ENCODE peak calls at places on chromosome 17, in seven cellular contexts. One of them, this sample, is unnamed.

GRCh38 chr17:27549251-27549919 is 81.6 kb upstream of the LGALS9 start:
- DNase-seq in RWPE2: no peak
- DNase-seq in keratinocyte: no peak
- DNase-seq in thoracic aorta: no peak
- DNase-seq in HFFc6: no peak
- DNase-seq in left ventricle myocardium inferior: peak; percentile 60
- DNase-seq in neural progenitor cell: no peak
- DNase-seq in this sample: no peak

GRCh38 chr17:72381597-72382397 is 261.0 kb downstream of the SOX9 start:
- DNase-seq in neural progenitor cell: peak; percentile 52
- DNase-seq in keratinocyte: no peak
- DNase-seq in left ventricle myocardium inferior: no peak
- DNase-seq in thoracic aorta: no peak
- DNase-seq in RWPE2: no peak
- DNase-seq in HFFc6: no peak
- DNase-seq in this sample: no peak

GRCh38 chr17:80441133-80441578 is 26.2 kb downstream of the ENDOV start:
- DNase-seq in left ventricle myocardium inferior: peak; percentile 34
- DNase-seq in RWPE2: no peak
- DNase-seq in neural progenitor cell: peak; percentile 92
- DNase-seq in keratinocyte: no peak
- DNase-seq in thoracic aorta: no peak
- DNase-seq in HFFc6: no peak
- DNase-seq in this sample: no peak

GRCh38 chr17:38464251-38464722 is 36.0 kb downstream of the ARHGAP23 start:
- DNase-seq in neural progenitor cell: no peak
- DNase-seq in thoracic aorta: peak; percentile 55
- DNase-seq in keratinocyte: no peak
- DNase-seq in HFFc6: no peak
- DNase-seq in RWPE2: no peak
- DNase-seq in left ventricle myocardium inferior: peak; percentile 68
- DNase-seq in this sample: no peak

GRCh38 chr17:37818689-37819088 is 73.8 kb upstream of the HNF1B start:
- DNase-seq in RWPE2: peak; percentile 79
- DNase-seq in keratinocyte: peak; percentile 72
- DNase-seq in neural progenitor cell: no peak
- DNase-seq in thoracic aorta: no peak
- DNase-seq in HFFc6: no peak
- DNase-seq in left ventricle myocardium inferior: no peak
- DNase-seq in this sample: no peak

GRCh38 chr17:80270836-80271235 is 10.2 kb downstream of the RNF213 start:
- DNase-seq in RWPE2: no peak
- DNase-seq in neural progenitor cell: peak; percentile 84
- DNase-seq in left ventricle myocardium inferior: no peak
- DNase-seq in thoracic aorta: no peak
- DNase-seq in HFFc6: peak; percentile 16
- DNase-seq in keratinocyte: no peak
- DNase-seq in this sample: no peak

GRCh38 chr17:10126554-10127493 is 71.6 kb downstream of the GAS7 start:
- DNase-seq in thoracic aorta: no peak
- DNase-seq in keratinocyte: no peak
- DNase-seq in neural progenitor cell: peak; percentile 19
- DNase-seq in HFFc6: peak; percentile 48
- DNase-seq in RWPE2: no peak
- DNase-seq in left ventricle myocardium inferior: no peak
- DNase-seq in this sample: no peak

GRCh38 chr17:20184977-20185619 is 175.9 kb downstream of the SPECC1 start:
- DNase-seq in thoracic aorta: no peak
- DNase-seq in HFFc6: no peak
- DNase-seq in left ventricle myocardium inferior: no peak
- DNase-seq in neural progenitor cell: no peak
- DNase-seq in RWPE2: no peak
- DNase-seq in keratinocyte: no peak
- DNase-seq in this sample: no peak

GRCh38 chr17:67285360-67285759 is 40.4 kb upstream of the HELZ start:
- DNase-seq in neural progenitor cell: no peak
- DNase-seq in left ventricle myocardium inferior: no peak
- DNase-seq in RWPE2: no peak
- DNase-seq in HFFc6: no peak
- DNase-seq in keratinocyte: no peak
- DNase-seq in thoracic aorta: no peak
- DNase-seq in this sample: no peak

GRCh38 chr17:77410470-77410869 is 269.7 kb downstream of the SEC14L1 start:
- DNase-seq in HFFc6: no peak
- DNase-seq in keratinocyte: no peak
- DNase-seq in RWPE2: no peak
- DNase-seq in neural progenitor cell: no peak
- DNase-seq in thoracic aorta: no peak
- DNase-seq in left ventricle myocardium inferior: no peak
- DNase-seq in this sample: no peak

GRCh38 chr17:3959295-3959899 is 4.8 kb downstream of the ATP2A3 start:
- DNase-seq in keratinocyte: no peak
- DNase-seq in neural progenitor cell: no peak
- DNase-seq in HFFc6: peak; percentile 47
- DNase-seq in thoracic aorta: no peak
- DNase-seq in left ventricle myocardium inferior: no peak
- DNase-seq in RWPE2: no peak
- DNase-seq in this sample: no peak

GRCh38 chr17:65062168-65062915 is 5.8 kb upstream of the GNA13 start:
- DNase-seq in HFFc6: no peak
- DNase-seq in keratinocyte: no peak
- DNase-seq in thoracic aorta: no peak
- DNase-seq in left ventricle myocardium inferior: no peak
- DNase-seq in RWPE2: no peak
- DNase-seq in neural progenitor cell: peak; percentile 42
- DNase-seq in this sample: no peak

GRCh38 chr17:57879437-57880085 is 29.7 kb upstream of the MRPS23 start:
- DNase-seq in left ventricle myocardium inferior: no peak
- DNase-seq in RWPE2: no peak
- DNase-seq in keratinocyte: no peak
- DNase-seq in neural progenitor cell: peak; percentile 39
- DNase-seq in thoracic aorta: no peak
- DNase-seq in HFFc6: no peak
- DNase-seq in this sample: no peak

GRCh38 chr17:2011421-2012371 is 13.4 kb downstream of the RTN4RL1 start:
- DNase-seq in keratinocyte: no peak
- DNase-seq in thoracic aorta: no peak
- DNase-seq in left ventricle myocardium inferior: no peak
- DNase-seq in HFFc6: peak; percentile 38
- DNase-seq in neural progenitor cell: peak; percentile 55
- DNase-seq in RWPE2: no peak
- DNase-seq in this sample: no peak

GRCh38 chr17:40075216-40076100 is 12.7 kb downstream of the THRA start:
- DNase-seq in neural progenitor cell: peak; percentile 86
- DNase-seq in left ventricle myocardium inferior: peak; percentile 85
- DNase-seq in thoracic aorta: peak; percentile 69
- DNase-seq in keratinocyte: no peak
- DNase-seq in RWPE2: no peak
- DNase-seq in HFFc6: no peak
- DNase-seq in this sample: no peak

GRCh38 chr17:31318298-31319190 is 2.9 kb downstream of the EVI2A start:
- DNase-seq in RWPE2: no peak
- DNase-seq in HFFc6: peak; percentile 7
- DNase-seq in left ventricle myocardium inferior: peak; percentile 40
- DNase-seq in neural progenitor cell: peak; percentile 18
- DNase-seq in keratinocyte: no peak
- DNase-seq in thoracic aorta: peak; percentile 4
- DNase-seq in this sample: peak; percentile 66

GRCh38 chr17:76862079-76862478 is 6.1 kb upstream of the MGAT5B start:
- DNase-seq in thoracic aorta: no peak
- DNase-seq in HFFc6: no peak
- DNase-seq in left ventricle myocardium inferior: no peak
- DNase-seq in neural progenitor cell: no peak
- DNase-seq in keratinocyte: no peak
- DNase-seq in RWPE2: no peak
- DNase-seq in this sample: no peak

GRCh38 chr17:40540448-40540847 is 24.8 kb downstream of the CCR7 start:
- DNase-seq in RWPE2: no peak
- DNase-seq in keratinocyte: no peak
- DNase-seq in left ventricle myocardium inferior: no peak
- DNase-seq in neural progenitor cell: no peak
- DNase-seq in thoracic aorta: no peak
- DNase-seq in HFFc6: no peak
- DNase-seq in this sample: no peak

GRCh38 chr17:70624208-70624607 is 454.9 kb downstream of the KCNJ2 start:
- DNase-seq in thoracic aorta: no peak
- DNase-seq in HFFc6: no peak
- DNase-seq in neural progenitor cell: no peak
- DNase-seq in left ventricle myocardium inferior: no peak
- DNase-seq in keratinocyte: no peak
- DNase-seq in RWPE2: no peak
- DNase-seq in this sample: no peak

GRCh38 chr17:68963958-68964357 is 8.8 kb upstream of the ABCA8 start:
- DNase-seq in RWPE2: no peak
- DNase-seq in thoracic aorta: no peak
- DNase-seq in left ventricle myocardium inferior: no peak
- DNase-seq in neural progenitor cell: no peak
- DNase-seq in keratinocyte: no peak
- DNase-seq in HFFc6: no peak
- DNase-seq in this sample: no peak

GRCh38 chr17:73760186-73760758 is 116.0 kb upstream of the SDK2 start:
- DNase-seq in RWPE2: no peak
- DNase-seq in keratinocyte: no peak
- DNase-seq in thoracic aorta: no peak
- DNase-seq in left ventricle myocardium inferior: no peak
- DNase-seq in HFFc6: no peak
- DNase-seq in neural progenitor cell: peak; percentile 64
- DNase-seq in this sample: no peak

GRCh38 chr17:34305606-34306005 is 13.6 kb upstream of the CCL8 start:
- DNase-seq in HFFc6: no peak
- DNase-seq in thoracic aorta: no peak
- DNase-seq in left ventricle myocardium inferior: no peak
- DNase-seq in keratinocyte: no peak
- DNase-seq in RWPE2: no peak
- DNase-seq in neural progenitor cell: no peak
- DNase-seq in this sample: no peak

GRCh38 chr17:39543669-39544068 is 64.1 kb downstream of the NEUROD2 start:
- DNase-seq in HFFc6: no peak
- DNase-seq in RWPE2: no peak
- DNase-seq in thoracic aorta: no peak
- DNase-seq in neural progenitor cell: no peak
- DNase-seq in keratinocyte: no peak
- DNase-seq in left ventricle myocardium inferior: no peak
- DNase-seq in this sample: no peak

GRCh38 chr17:80649672-80650338 is 105.2 kb downstream of the RPTOR start:
- DNase-seq in keratinocyte: no peak
- DNase-seq in left ventricle myocardium inferior: peak; percentile 57
- DNase-seq in neural progenitor cell: peak; percentile 79
- DNase-seq in thoracic aorta: peak; percentile 65
- DNase-seq in HFFc6: peak; percentile 73
- DNase-seq in RWPE2: peak; percentile 74
- DNase-seq in this sample: peak; percentile 74

GRCh38 chr17:19418312-19418992 is 7.4 kb downstream of the RNF112 start:
- DNase-seq in HFFc6: peak; percentile 64
- DNase-seq in keratinocyte: no peak
- DNase-seq in thoracic aorta: no peak
- DNase-seq in RWPE2: no peak
- DNase-seq in left ventricle myocardium inferior: no peak
- DNase-seq in neural progenitor cell: no peak
- DNase-seq in this sample: peak; percentile 23

GRCh38 chr17:16419929-16420271 is 4.5 kb downstream of the TRPV2 start:
- DNase-seq in left ventricle myocardium inferior: no peak
- DNase-seq in thoracic aorta: no peak
- DNase-seq in RWPE2: no peak
- DNase-seq in HFFc6: no peak
- DNase-seq in keratinocyte: no peak
- DNase-seq in neural progenitor cell: no peak
- DNase-seq in this sample: no peak

GRCh38 chr17:29624586-29624985 is 1.9 kb upstream of the CORO6 start:
- DNase-seq in RWPE2: no peak
- DNase-seq in keratinocyte: no peak
- DNase-seq in HFFc6: no peak
- DNase-seq in left ventricle myocardium inferior: no peak
- DNase-seq in thoracic aorta: no peak
- DNase-seq in neural progenitor cell: no peak
- DNase-seq in this sample: no peak

GRCh38 chr17:73770849-73771229 is 126.6 kb upstream of the SDK2 start:
- DNase-seq in neural progenitor cell: no peak
- DNase-seq in RWPE2: no peak
- DNase-seq in HFFc6: no peak
- DNase-seq in left ventricle myocardium inferior: no peak
- DNase-seq in keratinocyte: no peak
- DNase-seq in thoracic aorta: no peak
- DNase-seq in this sample: no peak

GRCh38 chr17:608911-609882 is 105.4 kb downstream of the VPS53 start:
- DNase-seq in thoracic aorta: no peak
- DNase-seq in neural progenitor cell: no peak
- DNase-seq in left ventricle myocardium inferior: no peak
- DNase-seq in HFFc6: peak; percentile 74
- DNase-seq in keratinocyte: no peak
- DNase-seq in RWPE2: no peak
- DNase-seq in this sample: no peak

GRCh38 chr17:78748730-78749317 is 33.2 kb downstream of the CYTH1 start:
- DNase-seq in neural progenitor cell: no peak
- DNase-seq in thoracic aorta: no peak
- DNase-seq in HFFc6: no peak
- DNase-seq in left ventricle myocardium inferior: peak; percentile 50
- DNase-seq in RWPE2: no peak
- DNase-seq in keratinocyte: no peak
- DNase-seq in this sample: no peak

GRCh38 chr17:48751172-48751571 is 22.6 kb upstream of the HOXB13 start:
- DNase-seq in HFFc6: no peak
- DNase-seq in RWPE2: no peak
- DNase-seq in keratinocyte: no peak
- DNase-seq in neural progenitor cell: no peak
- DNase-seq in thoracic aorta: no peak
- DNase-seq in left ventricle myocardium inferior: no peak
- DNase-seq in this sample: no peak
- TF ChIP-seq CTCF in HFFc6: no peak
- TF ChIP-seq CTCF in RWPE2: no peak
- TF ChIP-seq CTCF in keratinocyte: no peak
- TF ChIP-seq CTCF in neural progenitor cell: no peak
- TF ChIP-seq CTCF in thoracic aorta: no peak
- TF ChIP-seq CTCF in left ventricle myocardium inferior: no peak
- TF ChIP-seq CTCF in this sample: no peak

GRCh38 chr17:50297407-50297865 is 23.2 kb downstream of the TMEM92 start:
- DNase-seq in left ventricle myocardium inferior: peak; percentile 64
- DNase-seq in thoracic aorta: peak; percentile 29
- DNase-seq in RWPE2: peak; percentile 86
- DNase-seq in HFFc6: peak; percentile 48
- DNase-seq in keratinocyte: no peak
- DNase-seq in neural progenitor cell: peak; percentile 91
- DNase-seq in this sample: no peak
- TF ChIP-seq CTCF in left ventricle myocardium inferior: peak; percentile 94
- TF ChIP-seq CTCF in thoracic aorta: peak; percentile 90
- TF ChIP-seq CTCF in RWPE2: peak; percentile 95
- TF ChIP-seq CTCF in HFFc6: peak; percentile 95
- TF ChIP-seq CTCF in keratinocyte: peak; percentile 92
- TF ChIP-seq CTCF in neural progenitor cell: peak; percentile 91
- TF ChIP-seq CTCF in this sample: peak; percentile 99

GRCh38 chr17:44219126-44219635 is 294 bp downstream of the UBTF start:
- DNase-seq in neural progenitor cell: peak; percentile 93
- DNase-seq in thoracic aorta: no peak
- DNase-seq in HFFc6: no peak
- DNase-seq in left ventricle myocardium inferior: peak; percentile 72
- DNase-seq in RWPE2: no peak
- DNase-seq in keratinocyte: no peak
- DNase-seq in this sample: no peak
- TF ChIP-seq CTCF in neural progenitor cell: peak; percentile 50
- TF ChIP-seq CTCF in thoracic aorta: peak; percentile 66
- TF ChIP-seq CTCF in HFFc6: peak; percentile 48
- TF ChIP-seq CTCF in left ventricle myocardium inferior: peak; percentile 59
- TF ChIP-seq CTCF in RWPE2: no peak
- TF ChIP-seq CTCF in keratinocyte: peak; percentile 49
- TF ChIP-seq CTCF in this sample: peak; percentile 16

GRCh38 chr17:17840751-17841591 is 4.2 kb upstream of the SREBF1 start:
- DNase-seq in keratinocyte: peak; percentile 97
- DNase-seq in thoracic aorta: no peak
- DNase-seq in RWPE2: no peak
- DNase-seq in HFFc6: no peak
- DNase-seq in left ventricle myocardium inferior: no peak
- DNase-seq in neural progenitor cell: peak; percentile 47
- DNase-seq in this sample: no peak
- TF ChIP-seq CTCF in keratinocyte: no peak
- TF ChIP-seq CTCF in thoracic aorta: no peak
- TF ChIP-seq CTCF in RWPE2: no peak
- TF ChIP-seq CTCF in HFFc6: no peak
- TF ChIP-seq CTCF in left ventricle myocardium inferior: no peak
- TF ChIP-seq CTCF in neural progenitor cell: no peak
- TF ChIP-seq CTCF in this sample: no peak

This sample was measured in AG09309.